ENCODE peak calls at places on chromosomes 4 and X, in eight cellular contexts. D is mucosa of descending colon; Y is ovary; Z is right lobe of liver; A is effector memory CD4-positive, alpha-beta T cell; N is IMR-90; U is MM.1S; C is fibroblast of lung. M is an unnamed sample.

GRCh38 chr4:8732681-8733243 is 138.9 kb downstream of the HMX1 start:
- DNase-seq in Z (peak; percentile 22), D (no peak), C (no peak), A (no peak), Y (no peak), N (no peak), U (no peak), M (peak; percentile 58)

GRCh38 chrX:7965436-7965835 is 38.2 kb upstream of the PNPLA4 start:
- DNase-seq in Y (no peak), A (no peak), Z (no peak), C (no peak), N (no peak), D (no peak), U (no peak), M (no peak)

GRCh38 chr4:139315221-139315675 is 13.0 kb upstream of the NDUFC1 start:
- DNase-seq in Y (no peak), N (no peak), D (no peak), U (no peak), C (no peak), Z (no peak), A (no peak), M (no peak)

GRCh38 chrX:23127586-23127985 is 127.8 kb downstream of the DDX53 start:
- DNase-seq in A (no peak), Y (no peak), N (no peak), U (no peak), D (no peak), C (no peak), Z (no peak), M (no peak)

GRCh38 chr4:166091914-166092510 is 219.0 kb downstream of the TLL1 start:
- DNase-seq in A (no peak), Z (no peak), D (peak; percentile 23), N (peak; percentile 29), C (peak; percentile 23), Y (no peak), U (peak; percentile 61), M (no peak)

GRCh38 chr4:10622728-10623127 is 61.8 kb downstream of the CLNK start:
- DNase-seq in U (peak; percentile 33), D (peak; percentile 10), Y (no peak), A (no peak), C (no peak), N (no peak), Z (no peak), M (no peak)

GRCh38 chr4:83112678-83113428 is 1.7 kb downstream of the PLAC8 start:
- DNase-seq in A (no peak), C (peak; percentile 78), U (peak; percentile 17), D (peak; percentile 32), Y (no peak), Z (no peak), N (peak; percentile 12), M (no peak)

GRCh38 chr4:151730003-151730559 is 30.7 kb downstream of the GATB start:
- DNase-seq in U (no peak), A (no peak), N (no peak), Z (no peak), D (peak; percentile 47), Y (no peak), C (peak; percentile 18), M (no peak)

GRCh38 chrX:48530736-48531135 is 8.8 kb upstream of the TBC1D25 start:
- DNase-seq in U (no peak), N (no peak), Y (no peak), D (no peak), Z (no peak), A (no peak), C (peak; percentile 66), M (no peak)

GRCh38 chr4:38857354-38858096 is 908 bp upstream of the TLR6 start:
- DNase-seq in A (no peak), N (peak; percentile 94), D (peak; percentile 45), Z (no peak), Y (no peak), U (peak; percentile 36), C (peak; percentile 93), M (no peak)

GRCh38 chr4:148056879-148057278 is 325.0 kb downstream of the ARHGAP10 start:
- DNase-seq in Y (no peak), A (peak; percentile 33), C (peak; percentile 77), D (peak; percentile 67), N (peak; percentile 77), Z (peak; percentile 59), U (peak; percentile 88), M (no peak)

GRCh38 chrX:150841466-150842197 is 56.8 kb downstream of the CD99L2 start:
- DNase-seq in Z (no peak), U (no peak), N (peak; percentile 23), D (no peak), C (peak; percentile 48), Y (no peak), A (no peak), M (no peak)

GRCh38 chr4:46945062-46945461 is 36.0 kb upstream of the COX7B2 start:
- DNase-seq in Y (no peak), D (no peak), A (no peak), N (no peak), U (no peak), Z (no peak), C (no peak), M (no peak)

GRCh38 chrX:16479206-16479869 is 170.6 kb upstream of the S100G start:
- DNase-seq in Z (no peak), A (no peak), C (peak; percentile 77), U (no peak), Y (no peak), D (no peak), N (peak; percentile 84), M (no peak)

DNA sequence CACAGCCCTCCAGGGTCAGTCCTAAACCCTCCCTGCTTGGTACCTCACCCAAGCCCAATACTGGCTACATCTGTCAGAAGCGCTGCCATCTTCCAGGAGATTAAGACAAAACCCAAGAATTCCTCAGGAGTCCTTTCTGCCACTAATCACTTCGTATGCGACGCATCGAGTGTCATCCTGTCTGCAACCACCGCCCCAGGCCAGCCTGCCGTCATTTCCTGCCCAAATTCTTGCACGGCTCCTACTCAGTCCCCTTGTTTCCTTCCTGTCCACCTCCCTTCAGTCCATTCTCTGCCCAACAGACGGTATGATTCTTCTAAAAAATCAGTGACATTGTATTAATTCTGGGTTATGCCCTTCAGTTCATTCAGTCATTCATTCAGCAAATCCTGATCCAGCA is 113.6 kb downstream of the NFKB1 start:
- DNase-seq in C (no peak), U (no peak), N (no peak), Z (no peak), A (peak; percentile 27), D (no peak), Y (no peak), M (no peak)
- H3K36me3 ChIP-seq in C (peaks cover 17% of the 10 kb centered on the region), U (peaks cover under 1% of the 10 kb centered on the region), N (peaks cover 42% of the 10 kb centered on the region), Z (peaks cover 63% of the 10 kb centered on the region), A (peaks cover 41% of the 10 kb centered on the region), D (peaks cover 5% of the 10 kb centered on the region), Y (no peaks in the 10 kb centered on the region), M (peaks cover 73% of the 10 kb centered on the region)

DNA sequence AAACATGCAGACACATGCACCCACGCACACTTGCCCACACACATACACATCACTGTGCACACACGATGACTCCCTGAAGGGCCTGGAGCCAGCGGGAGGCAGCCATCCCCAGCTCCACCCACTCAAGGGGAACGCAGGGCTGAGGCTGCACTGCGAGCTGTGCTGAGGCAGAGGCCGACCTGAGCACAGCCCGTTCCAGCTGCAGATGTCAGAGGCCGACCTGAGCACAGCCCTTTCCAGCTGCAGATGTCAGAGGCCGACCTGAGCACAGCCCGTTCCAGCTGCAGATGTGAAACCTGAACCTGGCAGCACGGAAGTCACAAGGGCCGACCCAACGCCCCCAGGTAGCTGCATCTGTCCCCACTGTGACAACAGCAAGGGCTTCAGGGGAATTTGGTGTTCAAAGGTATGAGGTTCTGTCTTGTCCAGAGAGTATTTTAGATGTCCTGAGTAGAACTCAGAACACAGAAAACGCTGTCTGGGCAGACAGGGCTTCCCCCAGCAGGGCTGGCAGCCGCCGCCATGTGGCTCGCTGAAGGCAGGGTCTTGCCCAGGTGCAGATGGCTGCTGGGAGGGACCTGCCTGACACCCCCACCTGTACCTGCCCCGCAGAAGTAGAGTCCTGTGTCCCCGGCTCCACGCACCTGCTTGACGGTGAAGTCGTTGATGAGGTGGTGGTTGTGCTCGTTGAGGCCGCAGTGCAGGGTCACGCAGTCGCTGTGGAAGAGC is 33.4 kb downstream of the CTBP1 start:
- DNase-seq in Z (no peak), U (peak; percentile 97), A (no peak), N (no peak), D (no peak), Y (peak; percentile 89), C (no peak), M (no peak)
- H3K36me3 ChIP-seq in Z (peaks cover 66% of the 10 kb centered on the region), U (peaks cover 13% of the 10 kb centered on the region), A (peaks cover 48% of the 10 kb centered on the region), N (peaks cover 71% of the 10 kb centered on the region), D (peaks cover 9% of the 10 kb centered on the region), Y (no peaks in the 10 kb centered on the region), C (peaks cover 42% of the 10 kb centered on the region), M (peaks cover 58% of the 10 kb centered on the region)

DNA sequence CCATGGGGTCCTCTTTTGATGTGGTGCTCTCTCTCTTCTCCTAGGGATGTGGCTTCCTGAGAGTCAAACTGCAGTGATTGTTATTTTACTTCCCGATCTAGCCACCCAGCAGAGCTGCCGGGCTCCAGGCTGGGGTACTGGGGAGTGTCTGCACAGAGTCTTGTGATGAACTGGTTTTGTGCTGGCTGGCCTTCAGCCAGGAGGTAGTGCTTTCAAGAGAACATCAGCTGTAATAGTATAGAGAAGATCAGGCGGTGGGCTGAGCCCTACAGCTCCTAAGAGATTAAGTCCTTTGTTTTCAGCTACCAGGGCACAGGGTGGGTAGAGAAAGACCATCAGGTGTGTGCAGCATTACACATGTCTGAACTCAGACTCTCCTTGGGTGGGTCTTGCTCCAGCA is 59.0 kb upstream of the AGTR2 start:
- DNase-seq in U (no peak), D (no peak), Y (no peak), N (no peak), C (no peak), Z (no peak), A (no peak), M (no peak)
- H3K36me3 ChIP-seq in U (no peaks in the 10 kb centered on the region), D (no peaks in the 10 kb centered on the region), Y (no peaks in the 10 kb centered on the region), N (no peaks in the 10 kb centered on the region), C (no peaks in the 10 kb centered on the region), Z (no peaks in the 10 kb centered on the region), A (no peaks in the 10 kb centered on the region), M (no peaks in the 10 kb centered on the region)

DNA sequence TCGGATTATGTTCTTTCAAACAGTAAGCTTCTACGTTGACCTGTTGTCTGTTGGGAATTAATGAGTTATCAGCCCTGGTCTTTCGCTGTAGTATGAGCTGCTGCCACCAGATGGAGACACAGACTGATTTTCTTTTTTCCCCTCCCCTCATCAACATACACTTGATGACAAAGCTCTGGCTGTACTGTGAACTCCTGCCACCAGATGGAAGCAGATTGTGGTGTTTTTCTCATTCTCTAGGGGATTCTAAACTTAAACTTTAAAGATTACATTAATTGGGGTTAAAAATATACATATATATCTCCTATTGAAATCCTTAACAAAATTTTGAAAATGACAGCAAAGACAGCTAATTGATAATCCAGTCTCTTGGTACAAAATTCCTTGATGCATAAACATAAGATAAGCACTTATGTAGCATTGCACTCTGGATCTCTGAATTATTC is 44.8 kb downstream of the SMS start:
- DNase-seq in D (peak; percentile 78), Z (peak; percentile 48), N (peak; percentile 82), A (peak; percentile 35), C (peak; percentile 66), Y (peak; percentile 55), U (peak; percentile 62), M (no peak)
- H3K36me3 ChIP-seq in D (no peaks in the 10 kb centered on the region), Z (no peaks in the 10 kb centered on the region), N (peaks cover 19% of the 10 kb centered on the region), A (no peaks in the 10 kb centered on the region), C (no peaks in the 10 kb centered on the region), Y (no peaks in the 10 kb centered on the region), U (no peaks in the 10 kb centered on the region), M (peaks cover 6% of the 10 kb centered on the region)

M was measured in suprapubic skin.